ENCODE peak calls at places on chromosomes 2 and 18, in eight cellular contexts. One of them, this sample, is unnamed.
A peak's percentile ranks its signal among the peaks of the same experiment; 100 is the strongest.

GRCh38 chr2:3606370-3607124 is 11.6 kb downstream of the COLEC11 start:
- DNase-seq in astrocyte of the spinal cord: no peak
- DNase-seq in anterior cingulate cortex: no peak
- DNase-seq in ACHN: no peak
- DNase-seq in occipital lobe: no peak
- DNase-seq in stimulated activated CD8-positive, alpha-beta memory T cell treated with anti-CD3 and anti-CD28 coated beads, Interleukin-15, amount 100 ng/mL, for 4 hours: no peak
- DNase-seq in COR-L47: no peak
- DNase-seq in right atrium auricular region: peak; percentile 49
- DNase-seq in this sample: no peak

GRCh38 chr18:51391731-51392130 is 194.2 kb upstream of the MEX3C start:
- DNase-seq in astrocyte of the spinal cord: no peak
- DNase-seq in anterior cingulate cortex: peak; percentile 19
- DNase-seq in ACHN: no peak
- DNase-seq in occipital lobe: no peak
- DNase-seq in stimulated activated CD8-positive, alpha-beta memory T cell treated with anti-CD3 and anti-CD28 coated beads, Interleukin-15, amount 100 ng/mL, for 4 hours: no peak
- DNase-seq in COR-L47: no peak
- DNase-seq in right atrium auricular region: no peak
- DNase-seq in this sample: no peak

GRCh38 chr2:157331696-157332095 is 6.1 kb upstream of the ERMN start:
- DNase-seq in astrocyte of the spinal cord: no peak
- DNase-seq in anterior cingulate cortex: no peak
- DNase-seq in ACHN: no peak
- DNase-seq in occipital lobe: no peak
- DNase-seq in stimulated activated CD8-positive, alpha-beta memory T cell treated with anti-CD3 and anti-CD28 coated beads, Interleukin-15, amount 100 ng/mL, for 4 hours: no peak
- DNase-seq in COR-L47: no peak
- DNase-seq in right atrium auricular region: no peak
- DNase-seq in this sample: no peak

GRCh38 chr2:25273985-25274550 is 67.7 kb downstream of the DNMT3A start:
- DNase-seq in astrocyte of the spinal cord: no peak
- DNase-seq in anterior cingulate cortex: no peak
- DNase-seq in ACHN: no peak
- DNase-seq in occipital lobe: no peak
- DNase-seq in stimulated activated CD8-positive, alpha-beta memory T cell treated with anti-CD3 and anti-CD28 coated beads, Interleukin-15, amount 100 ng/mL, for 4 hours: no peak
- DNase-seq in COR-L47: no peak
- DNase-seq in right atrium auricular region: no peak
- DNase-seq in this sample: no peak

GRCh38 chr18:49813321-49814146 is at the start of gene ACAA2:
- DNase-seq in astrocyte of the spinal cord: peak; percentile 86
- DNase-seq in anterior cingulate cortex: peak; percentile 74
- DNase-seq in ACHN: peak; percentile 61
- DNase-seq in occipital lobe: peak; percentile 83
- DNase-seq in stimulated activated CD8-positive, alpha-beta memory T cell treated with anti-CD3 and anti-CD28 coated beads, Interleukin-15, amount 100 ng/mL, for 4 hours: peak; percentile 70
- DNase-seq in COR-L47: peak; percentile 79
- DNase-seq in right atrium auricular region: peak; percentile 90
- DNase-seq in this sample: peak; percentile 51

GRCh38 chr2:6780765-6781274 is 84.9 kb downstream of the CMPK2 start:
- DNase-seq in astrocyte of the spinal cord: peak; percentile 12
- DNase-seq in anterior cingulate cortex: no peak
- DNase-seq in ACHN: no peak
- DNase-seq in occipital lobe: no peak
- DNase-seq in stimulated activated CD8-positive, alpha-beta memory T cell treated with anti-CD3 and anti-CD28 coated beads, Interleukin-15, amount 100 ng/mL, for 4 hours: no peak
- DNase-seq in COR-L47: peak; percentile 89
- DNase-seq in right atrium auricular region: peak; percentile 60
- DNase-seq in this sample: peak; percentile 53

GRCh38 chr2:104816146-104816545 is 37.8 kb upstream of the POU3F3 start:
- DNase-seq in astrocyte of the spinal cord: no peak
- DNase-seq in anterior cingulate cortex: no peak
- DNase-seq in ACHN: no peak
- DNase-seq in occipital lobe: no peak
- DNase-seq in stimulated activated CD8-positive, alpha-beta memory T cell treated with anti-CD3 and anti-CD28 coated beads, Interleukin-15, amount 100 ng/mL, for 4 hours: no peak
- DNase-seq in COR-L47: no peak
- DNase-seq in right atrium auricular region: no peak
- DNase-seq in this sample: no peak

GRCh38 chr2:165471349-165471975 is 2.0 kb downstream of the CSRNP3 start:
- DNase-seq in astrocyte of the spinal cord: peak; percentile 4
- DNase-seq in anterior cingulate cortex: no peak
- DNase-seq in ACHN: no peak
- DNase-seq in occipital lobe: no peak
- DNase-seq in stimulated activated CD8-positive, alpha-beta memory T cell treated with anti-CD3 and anti-CD28 coated beads, Interleukin-15, amount 100 ng/mL, for 4 hours: no peak
- DNase-seq in COR-L47: no peak
- DNase-seq in right atrium auricular region: no peak
- DNase-seq in this sample: no peak

GRCh38 chr2:237667891-237668290 is 40.5 kb downstream of the LRRFIP1 start:
- DNase-seq in astrocyte of the spinal cord: no peak
- DNase-seq in anterior cingulate cortex: no peak
- DNase-seq in ACHN: no peak
- DNase-seq in occipital lobe: no peak
- DNase-seq in stimulated activated CD8-positive, alpha-beta memory T cell treated with anti-CD3 and anti-CD28 coated beads, Interleukin-15, amount 100 ng/mL, for 4 hours: no peak
- DNase-seq in COR-L47: no peak
- DNase-seq in right atrium auricular region: no peak
- DNase-seq in this sample: no peak

GRCh38 chr18:67590571-67591141 is 74.1 kb upstream of the DSEL start:
- DNase-seq in astrocyte of the spinal cord: peak; percentile 13
- DNase-seq in anterior cingulate cortex: no peak
- DNase-seq in ACHN: no peak
- DNase-seq in occipital lobe: no peak
- DNase-seq in stimulated activated CD8-positive, alpha-beta memory T cell treated with anti-CD3 and anti-CD28 coated beads, Interleukin-15, amount 100 ng/mL, for 4 hours: no peak
- DNase-seq in COR-L47: peak; percentile 33
- DNase-seq in right atrium auricular region: no peak
- DNase-seq in this sample: peak; percentile 2

GRCh38 chr2:37789988-37790387 is 118.5 kb upstream of the CDC42EP3 start:
- DNase-seq in astrocyte of the spinal cord: no peak
- DNase-seq in anterior cingulate cortex: no peak
- DNase-seq in ACHN: no peak
- DNase-seq in occipital lobe: no peak
- DNase-seq in stimulated activated CD8-positive, alpha-beta memory T cell treated with anti-CD3 and anti-CD28 coated beads, Interleukin-15, amount 100 ng/mL, for 4 hours: no peak
- DNase-seq in COR-L47: no peak
- DNase-seq in right atrium auricular region: no peak
- DNase-seq in this sample: no peak

GRCh38 chr18:23330423-23330822 is 122.7 kb upstream of the RIOK3 start:
- DNase-seq in astrocyte of the spinal cord: no peak
- DNase-seq in anterior cingulate cortex: no peak
- DNase-seq in ACHN: no peak
- DNase-seq in occipital lobe: no peak
- DNase-seq in stimulated activated CD8-positive, alpha-beta memory T cell treated with anti-CD3 and anti-CD28 coated beads, Interleukin-15, amount 100 ng/mL, for 4 hours: no peak
- DNase-seq in COR-L47: no peak
- DNase-seq in right atrium auricular region: no peak
- DNase-seq in this sample: no peak

GRCh38 chr2:81093031-81093430 is 788.5 kb upstream of the LRRTM1 start:
- DNase-seq in astrocyte of the spinal cord: no peak
- DNase-seq in anterior cingulate cortex: no peak
- DNase-seq in ACHN: no peak
- DNase-seq in occipital lobe: no peak
- DNase-seq in stimulated activated CD8-positive, alpha-beta memory T cell treated with anti-CD3 and anti-CD28 coated beads, Interleukin-15, amount 100 ng/mL, for 4 hours: no peak
- DNase-seq in COR-L47: no peak
- DNase-seq in right atrium auricular region: no peak
- DNase-seq in this sample: peak; percentile 4

GRCh38 chr2:150663143-150663542 is 175.7 kb upstream of the RND3 start:
- DNase-seq in astrocyte of the spinal cord: peak; percentile 77
- DNase-seq in anterior cingulate cortex: no peak
- DNase-seq in ACHN: peak; percentile 8
- DNase-seq in occipital lobe: no peak
- DNase-seq in stimulated activated CD8-positive, alpha-beta memory T cell treated with anti-CD3 and anti-CD28 coated beads, Interleukin-15, amount 100 ng/mL, for 4 hours: no peak
- DNase-seq in COR-L47: no peak
- DNase-seq in right atrium auricular region: no peak
- DNase-seq in this sample: peak; percentile 90

GRCh38 chr2:199488772-199489400 is 31.1 kb upstream of the SATB2 start:
- DNase-seq in astrocyte of the spinal cord: peak; percentile 56
- DNase-seq in anterior cingulate cortex: no peak
- DNase-seq in ACHN: peak; percentile 72
- DNase-seq in occipital lobe: peak; percentile 2
- DNase-seq in stimulated activated CD8-positive, alpha-beta memory T cell treated with anti-CD3 and anti-CD28 coated beads, Interleukin-15, amount 100 ng/mL, for 4 hours: no peak
- DNase-seq in COR-L47: no peak
- DNase-seq in right atrium auricular region: no peak
- DNase-seq in this sample: peak; percentile 57

GRCh38 chr2:241702155-241702404 is 241 bp downstream of the ING5 start:
- DNase-seq in astrocyte of the spinal cord: peak; percentile 77
- DNase-seq in anterior cingulate cortex: no peak
- DNase-seq in ACHN: no peak
- DNase-seq in occipital lobe: no peak
- DNase-seq in stimulated activated CD8-positive, alpha-beta memory T cell treated with anti-CD3 and anti-CD28 coated beads, Interleukin-15, amount 100 ng/mL, for 4 hours: peak; percentile 75
- DNase-seq in COR-L47: no peak
- DNase-seq in right atrium auricular region: no peak
- DNase-seq in this sample: no peak

GRCh38 chr2:128605421-128605820 is 286.8 kb upstream of the HS6ST1 start:
- DNase-seq in astrocyte of the spinal cord: no peak
- DNase-seq in anterior cingulate cortex: no peak
- DNase-seq in ACHN: no peak
- DNase-seq in occipital lobe: no peak
- DNase-seq in stimulated activated CD8-positive, alpha-beta memory T cell treated with anti-CD3 and anti-CD28 coated beads, Interleukin-15, amount 100 ng/mL, for 4 hours: no peak
- DNase-seq in COR-L47: no peak
- DNase-seq in right atrium auricular region: no peak
- DNase-seq in this sample: no peak

GRCh38 chr2:234273887-234274584 is 222.8 kb downstream of the ARL4C start:
- DNase-seq in astrocyte of the spinal cord: no peak
- DNase-seq in anterior cingulate cortex: no peak
- DNase-seq in ACHN: no peak
- DNase-seq in occipital lobe: no peak
- DNase-seq in stimulated activated CD8-positive, alpha-beta memory T cell treated with anti-CD3 and anti-CD28 coated beads, Interleukin-15, amount 100 ng/mL, for 4 hours: no peak
- DNase-seq in COR-L47: no peak
- DNase-seq in right atrium auricular region: no peak
- DNase-seq in this sample: no peak

GRCh38 chr2:47026738-47027531 is 111.3 kb upstream of the MCFD2 start:
- DNase-seq in astrocyte of the spinal cord: no peak
- DNase-seq in anterior cingulate cortex: no peak
- DNase-seq in ACHN: no peak
- DNase-seq in occipital lobe: no peak
- DNase-seq in stimulated activated CD8-positive, alpha-beta memory T cell treated with anti-CD3 and anti-CD28 coated beads, Interleukin-15, amount 100 ng/mL, for 4 hours: no peak
- DNase-seq in COR-L47: no peak
- DNase-seq in right atrium auricular region: no peak
- DNase-seq in this sample: peak; percentile 55

GRCh38 chr18:48875942-48876511 is 74.7 kb downstream of the SMAD7 start:
- DNase-seq in astrocyte of the spinal cord: no peak
- DNase-seq in anterior cingulate cortex: no peak
- DNase-seq in ACHN: peak; percentile 20
- DNase-seq in occipital lobe: no peak
- DNase-seq in stimulated activated CD8-positive, alpha-beta memory T cell treated with anti-CD3 and anti-CD28 coated beads, Interleukin-15, amount 100 ng/mL, for 4 hours: no peak
- DNase-seq in COR-L47: no peak
- DNase-seq in right atrium auricular region: no peak
- DNase-seq in this sample: no peak

GRCh38 chr2:146523218-146523617 is 1321.6 kb upstream of the ACVR2A start:
- DNase-seq in astrocyte of the spinal cord: peak; percentile 6
- DNase-seq in anterior cingulate cortex: no peak
- DNase-seq in ACHN: peak; percentile 38
- DNase-seq in occipital lobe: no peak
- DNase-seq in stimulated activated CD8-positive, alpha-beta memory T cell treated with anti-CD3 and anti-CD28 coated beads, Interleukin-15, amount 100 ng/mL, for 4 hours: no peak
- DNase-seq in COR-L47: peak; percentile 19
- DNase-seq in right atrium auricular region: no peak
- DNase-seq in this sample: no peak

GRCh38 chr18:34918856-34919255 is 122.4 kb upstream of the MAPRE2 start:
- DNase-seq in astrocyte of the spinal cord: no peak
- DNase-seq in anterior cingulate cortex: no peak
- DNase-seq in ACHN: no peak
- DNase-seq in occipital lobe: no peak
- DNase-seq in stimulated activated CD8-positive, alpha-beta memory T cell treated with anti-CD3 and anti-CD28 coated beads, Interleukin-15, amount 100 ng/mL, for 4 hours: no peak
- DNase-seq in COR-L47: no peak
- DNase-seq in right atrium auricular region: no peak
- DNase-seq in this sample: no peak

GRCh38 chr2:239378021-239378917 is 22.6 kb downstream of the HDAC4 start:
- DNase-seq in astrocyte of the spinal cord: no peak
- DNase-seq in anterior cingulate cortex: no peak
- DNase-seq in ACHN: no peak
- DNase-seq in occipital lobe: no peak
- DNase-seq in stimulated activated CD8-positive, alpha-beta memory T cell treated with anti-CD3 and anti-CD28 coated beads, Interleukin-15, amount 100 ng/mL, for 4 hours: no peak
- DNase-seq in COR-L47: no peak
- DNase-seq in right atrium auricular region: no peak
- DNase-seq in this sample: no peak

This sample was measured in A172.